ENCODE peak calls at places on chromosomes 16 and 17, in nine cellular contexts. O is foreskin melanocyte; W is stimulated activated CD8-positive, alpha-beta memory T cell treated with anti-CD3 and anti-CD28 coated beads, Interleukin-15, amount 100 ng/mL, for 1 hour; N is ecto neural progenitor cell; H is lower leg skin; L is activated T-cell treated with anti-CD3 and anti-CD28 coated beads, Interleukin-2, amount 50 U/mL, for 72 hours; I is activated CD4-positive, CD25-positive, alpha-beta regulatory T cell; A is NCI-H1694 treated with DMSO at 0.1 percent for 48 hours; F is IMR-90. S is an unnamed sample.

GRCh38 chr16:86510465-86511261 is at the start of gene FOXF1:
- DNase-seq in N (no peak), I (no peak), F (peak), H (no peak), O (no peak), L (no peak), A (no peak), W (no peak), S (peak)

GRCh38 chr17:69357701-69358100 is 30.8 kb upstream of the ABCA5 start:
- DNase-seq in F (no peak), A (peak), O (no peak), L (no peak), I (no peak), W (no peak), N (no peak), H (no peak), S (no peak)

GRCh38 chr16:31488630-31489564 is 6.0 kb downstream of the SLC5A2 start:
- DNase-seq in L (no peak), W (no peak), F (no peak), A (no peak), H (no peak), O (no peak), N (no peak), I (no peak), S (no peak)

GRCh38 chr16:77789646-77790370 is 1.4 kb downstream of the VAT1L start:
- DNase-seq in N (peak), H (no peak), F (no peak), L (no peak), A (no peak), O (no peak), W (no peak), I (no peak), S (no peak)

GRCh38 chr17:77510133-77510796 is 369.5 kb downstream of the SEC14L1 start:
- DNase-seq in F (no peak), O (no peak), N (no peak), A (no peak), L (no peak), W (no peak), H (no peak), I (no peak), S (no peak)

GRCh38 chr17:60720763-60721531 is 43.3 kb downstream of the BCAS3 start:
- DNase-seq in O (peak), I (peak), H (peak), W (peak), N (peak), F (peak), L (peak), A (peak), S (peak)

GRCh38 chr17:68600881-68601564 is at the start of gene FAM20A:
- DNase-seq in W (no peak), H (no peak), F (no peak), N (peak), L (peak), I (no peak), O (no peak), A (no peak), S (peak)

GRCh38 chr16:15951852-15952251 is 2.4 kb downstream of the ABCC1 start:
- DNase-seq in F (no peak), I (no peak), W (no peak), O (no peak), A (no peak), H (no peak), L (no peak), N (no peak), S (no peak)

GRCh38 chr17:29584452-29585079 is 4.9 kb downstream of the GIT1 start:
- DNase-seq in W (no peak), N (peak), I (no peak), H (no peak), L (no peak), F (no peak), O (no peak), A (no peak), S (no peak)

S was measured in GM13977.